ENCODE peak calls at places on chromosomes 4 and X, in four cellular contexts. P is psoas muscle, B is OCI-LY7, X is lung. W is an unnamed sample.

GRCh38 chr4:161314371-161314770 is 849.4 kb downstream of the FSTL5 start:
- DNase-seq in X (no peak), B (no peak), P (no peak), W (no peak)

GRCh38 chr4:69485130-69485529 is 10.6 kb downstream of the UGT2B4 start:
- DNase-seq in P (no peak), B (no peak), X (no peak), W (no peak)

GRCh38 chr4:9765091-9765490 is 16.3 kb upstream of the DRD5 start:
- DNase-seq in P (no peak), X (no peak), B (peak; percentile 1), W (no peak)

GRCh38 chr4:53748328-53748772 is 157.1 kb upstream of the LNX1 start:
- DNase-seq in B (peak; percentile 99), P (no peak), X (no peak), W (no peak)

GRCh38 chrX:22952011-22952410 is 47.7 kb upstream of the DDX53 start:
- DNase-seq in P (no peak), B (no peak), X (no peak), W (no peak)

GRCh38 chr4:16860506-16860905 is 37.9 kb downstream of the LDB2 start:
- DNase-seq in P (no peak), X (no peak), B (no peak), W (no peak)

GRCh38 chr4:141587897-141588296 is 48.5 kb upstream of the IL15 start:
- DNase-seq in B (no peak), P (no peak), X (no peak), W (no peak)

GRCh38 chr4:70713453-70714026 is 8.2 kb upstream of the RUFY3 start:
- DNase-seq in P (no peak), B (peak; percentile 44), X (no peak), W (no peak)

GRCh38 chrX:9285342-9285771 is 179.5 kb upstream of the TBL1X start:
- DNase-seq in B (no peak), X (no peak), P (no peak), W (no peak)

GRCh38 chr4:92522371-92522770 is 218.6 kb downstream of the GRID2 start:
- DNase-seq in P (no peak), X (no peak), B (no peak), W (no peak)

GRCh38 chrX:129596077-129596476 is 56.0 kb downstream of the OCRL start:
- DNase-seq in P (no peak), B (no peak), X (no peak), W (no peak)

GRCh38 chrX:93594780-93595179 is 78.6 kb downstream of the NAP1L3 start:
- DNase-seq in B (no peak), P (no peak), X (no peak), W (no peak)

GRCh38 chrX:105375816-105376215 is 155.3 kb upstream of the TEX13A start:
- DNase-seq in B (no peak), X (no peak), P (no peak), W (no peak)

GRCh38 chrX:46967547-46967946 is 55.3 kb downstream of the JADE3 start:
- DNase-seq in P (no peak), B (peak; percentile 33), X (no peak), W (no peak)

GRCh38 chr4:68369474-68369805 is 19.6 kb upstream of the YTHDC1 start:
- DNase-seq in P (no peak), B (no peak), X (no peak), W (no peak)

GRCh38 chr4:150423503-150423902 is 158.4 kb upstream of the MAB21L2 start:
- DNase-seq in B (no peak), X (no peak), P (no peak), W (no peak)

GRCh38 chrX:46268429-46268828 is 276.8 kb downstream of the ZNF674 start:
- DNase-seq in X (no peak), B (no peak), P (no peak), W (no peak)

GRCh38 chr4:4327652-4328121 is 37.6 kb downstream of the ZBTB49 start:
- DNase-seq in X (no peak), P (no peak), B (no peak), W (no peak)

GRCh38 chrX:130174051-130174704 is 2.4 kb downstream of the RAB33A start:
- DNase-seq in P (peak; percentile 25), X (no peak), B (no peak), W (no peak)

GRCh38 chr4:151835467-151835866 is 74.7 kb upstream of the GATB start:
- DNase-seq in P (no peak), B (no peak), X (no peak), W (no peak)

GRCh38 chr4:8739820-8740665 is 131.6 kb downstream of the HMX1 start:
- DNase-seq in B (no peak), X (no peak), P (no peak), W (no peak)

GRCh38 chrX:154409222-154409871 is at the start of gene DNASE1L1:
- DNase-seq in X (peak; percentile 83), B (no peak), P (peak; percentile 89), W (no peak)

GRCh38 chr4:106316773-106317409 is 541 bp downstream of the AIMP1 start:
- DNase-seq in P (no peak), B (peak; percentile 16), X (no peak), W (peak; percentile 44)

GRCh38 chr4:1014395-1015167 is 3.2 kb downstream of the FGFRL1 start:
- DNase-seq in P (no peak), B (no peak), X (no peak), W (no peak)

GRCh38 chrX:17596546-17597205 is 140.6 kb upstream of the SCML1 start:
- DNase-seq in X (no peak), B (no peak), P (no peak), W (no peak)

GRCh38 chr4:169080970-169081369 is 70.9 kb upstream of the CBR4 start:
- DNase-seq in P (no peak), X (no peak), B (peak; percentile 1), W (no peak)

GRCh38 chr4:12499693-12500092 is 984.4 kb downstream of the RAB28 start:
- DNase-seq in P (no peak), B (no peak), X (no peak), W (no peak)

DNA sequence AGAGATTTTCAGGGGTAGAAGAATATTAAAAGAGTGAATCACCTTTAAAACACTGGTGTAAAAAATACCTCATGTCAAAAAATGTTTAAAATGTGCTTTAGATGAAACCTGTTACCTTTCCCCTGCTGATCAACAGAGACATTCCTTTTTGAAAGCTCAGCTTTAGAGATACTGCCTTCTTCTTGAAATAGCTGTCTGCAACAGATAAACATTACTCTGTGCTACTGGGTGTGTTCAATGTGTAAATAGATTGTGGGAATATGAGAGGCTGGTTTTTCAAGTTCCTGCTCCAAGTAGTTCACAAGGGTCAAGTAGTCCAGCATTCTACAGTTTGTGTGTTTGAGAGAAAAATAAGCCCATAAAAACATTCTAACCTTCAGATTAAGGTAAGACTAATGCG is at the start of gene SYTL5:
- DNase-seq in X (no peak), P (no peak), B (no peak), W (no peak)
- H3K27ac ChIP-seq in X (no peak within 1 kb of the TSS), P (no peak within 1 kb of the TSS), B (no peak within 1 kb of the TSS), W (no peak within 1 kb of the TSS)

DNA sequence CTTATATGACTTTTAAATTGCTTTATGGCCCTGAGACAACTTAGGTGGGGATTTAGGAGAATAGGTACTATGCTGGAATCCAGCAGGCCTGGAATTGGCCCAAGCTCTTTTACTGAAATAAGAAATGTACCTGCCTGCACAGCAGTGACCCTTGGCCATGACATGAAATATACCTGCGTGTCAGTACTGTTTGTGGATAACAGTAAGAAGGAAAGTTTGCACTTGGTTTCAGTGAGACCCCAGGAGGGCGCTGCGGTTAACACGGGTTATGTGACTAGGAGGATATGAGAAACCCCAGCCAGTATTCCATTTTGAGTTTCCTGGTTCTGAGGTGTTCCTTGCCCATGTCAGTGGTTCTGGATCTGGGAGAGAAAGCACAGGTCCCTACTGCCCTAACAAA is 5.3 kb downstream of the MTM1 start:
- DNase-seq in B (peak; percentile 48), P (no peak), X (no peak), W (no peak)
- H3K4me1 ChIP-seq in B (peaks cover 65% of the 10 kb centered on the region), P (no peaks in the 10 kb centered on the region), X (no peaks in the 10 kb centered on the region), W (peaks cover 70% of the 10 kb centered on the region)

DNA sequence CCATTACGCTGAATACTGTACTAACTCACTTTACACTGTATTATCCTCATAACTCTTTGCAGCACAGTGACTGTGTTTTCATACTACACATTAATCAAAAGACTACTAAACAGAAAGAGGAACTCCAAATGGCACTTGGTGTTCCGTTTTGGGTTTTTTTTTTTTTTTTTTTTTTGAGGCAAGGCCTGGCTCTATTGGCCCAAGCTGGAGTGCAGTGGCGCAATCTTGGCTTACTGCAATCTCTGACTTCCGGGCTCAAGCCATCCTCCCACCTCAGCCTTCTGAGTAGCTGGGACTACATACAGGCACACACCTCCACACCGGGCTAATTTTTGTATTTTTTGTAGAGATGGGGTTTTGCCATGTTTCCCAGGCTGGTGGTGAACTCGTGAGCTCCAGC is 10.7 kb downstream of the KLHL8 start:
- DNase-seq in X (peak; percentile 61), B (peak; percentile 35), P (peak; percentile 52), W (no peak)
- H3K27ac ChIP-seq in X (no peak overlapping the region), B (no peak overlapping the region), P (no peak overlapping the region), W (no peak overlapping the region)

DNA sequence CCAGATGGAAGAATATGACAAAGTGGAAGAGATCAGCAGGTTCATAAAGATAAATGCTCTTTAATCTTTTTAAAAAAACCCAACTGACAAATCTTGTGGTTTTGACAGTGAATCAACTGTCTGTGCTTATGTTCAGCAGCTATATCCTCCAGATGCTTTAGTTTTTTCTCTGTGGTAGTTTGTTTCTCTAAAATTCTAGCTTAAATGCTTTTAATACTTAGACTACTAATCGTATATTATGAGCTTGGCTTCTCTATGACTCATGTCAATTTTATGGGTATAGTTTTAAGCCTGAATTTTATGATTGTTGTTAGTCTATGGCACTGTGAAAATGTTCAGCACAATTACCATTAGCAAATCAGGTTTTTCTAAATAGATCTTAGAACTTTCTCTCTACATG is 13.0 kb downstream of the HHIP start:
- DNase-seq in X (no peak), B (no peak), P (no peak), W (no peak)
- H3K4me1 ChIP-seq in X (no peaks in the 10 kb centered on the region), B (no peaks in the 10 kb centered on the region), P (no peaks in the 10 kb centered on the region), W (no peaks in the 10 kb centered on the region)

GRCh38 chr4:40722576-40723161 is 27.1 kb upstream of the NSUN7 start:
- DNase-seq in B (peak; percentile 29), P (no peak), X (no peak), W (peak; percentile 85)
- H3K27ac ChIP-seq in B (no peak overlapping the region), P (no peak overlapping the region), X (peak overlapping the region; percentile 17), W (no peak overlapping the region)

GRCh38 chrX:106901341-106901740 is 1.8 kb downstream of the RIPPLY1 start:
- DNase-seq in X (no peak), B (no peak), P (no peak), W (no peak)
- H3K4me1 ChIP-seq in X (no peaks in the 10 kb centered on the region), B (no peaks in the 10 kb centered on the region), P (peaks cover 30% of the 10 kb centered on the region), W (no peaks in the 10 kb centered on the region)

DNA sequence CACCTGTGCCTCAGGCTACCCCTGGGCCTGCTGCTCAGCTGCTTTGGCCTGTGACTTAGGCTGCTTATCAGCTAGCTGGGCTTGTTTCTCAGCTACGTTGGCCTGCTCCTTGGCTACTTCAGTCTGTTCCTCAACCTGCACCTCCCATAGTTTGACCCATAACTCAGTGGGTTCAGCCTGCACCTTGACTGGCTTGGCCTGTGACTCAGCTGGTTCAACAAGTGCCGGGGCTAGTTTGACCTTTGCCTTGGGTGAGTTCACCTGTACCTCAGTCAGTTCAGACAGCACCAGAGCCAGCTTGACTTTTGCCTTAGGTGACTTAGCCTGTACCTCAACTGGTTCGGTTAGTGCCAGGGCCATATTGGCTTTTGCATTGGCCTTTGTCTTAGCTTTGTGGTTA is 171.2 kb downstream of the MSN start:
- DNase-seq in P (no peak), X (no peak), B (no peak), W (no peak)
- H3K27ac ChIP-seq in P (no peak overlapping the region), X (no peak overlapping the region), B (no peak overlapping the region), W (no peak overlapping the region)